ENCODE peak calls at places on chromosomes 4 and X, in nine cellular contexts. One of them, this sample, is unnamed.

GRCh38 chr4:183136880-183137279 is 37.8 kb downstream of the WWC2 start:
- DNase-seq in body of pancreas: no peak
- DNase-seq in CD8-positive, alpha-beta T cell: no peak
- DNase-seq in esophagus squamous epithelium: no peak
- DNase-seq in GM12864: no peak
- DNase-seq in neural progenitor cell: no peak
- DNase-seq in lower lobe of right lung: no peak
- DNase-seq in left ventricle myocardium inferior: no peak
- DNase-seq in fibroblast of mammary gland: peak
- DNase-seq in this sample: no peak

GRCh38 chr4:13483142-13484044 is 747 bp downstream of the RAB28 start:
- DNase-seq in left ventricle myocardium inferior: no peak
- DNase-seq in fibroblast of mammary gland: peak
- DNase-seq in GM12864: no peak
- DNase-seq in neural progenitor cell: peak
- DNase-seq in body of pancreas: peak
- DNase-seq in CD8-positive, alpha-beta T cell: no peak
- DNase-seq in esophagus squamous epithelium: no peak
- DNase-seq in lower lobe of right lung: no peak
- DNase-seq in this sample: no peak

GRCh38 chr4:138301536-138301935 is 59.4 kb upstream of the SLC7A11 start:
- DNase-seq in esophagus squamous epithelium: no peak
- DNase-seq in fibroblast of mammary gland: no peak
- DNase-seq in left ventricle myocardium inferior: no peak
- DNase-seq in lower lobe of right lung: no peak
- DNase-seq in body of pancreas: no peak
- DNase-seq in GM12864: no peak
- DNase-seq in CD8-positive, alpha-beta T cell: no peak
- DNase-seq in neural progenitor cell: no peak
- DNase-seq in this sample: no peak

GRCh38 chr4:108166038-108166437 is 2.7 kb downstream of the LEF1 start:
- DNase-seq in GM12864: no peak
- DNase-seq in body of pancreas: no peak
- DNase-seq in fibroblast of mammary gland: no peak
- DNase-seq in CD8-positive, alpha-beta T cell: peak
- DNase-seq in esophagus squamous epithelium: no peak
- DNase-seq in neural progenitor cell: peak
- DNase-seq in left ventricle myocardium inferior: no peak
- DNase-seq in lower lobe of right lung: no peak
- DNase-seq in this sample: no peak

GRCh38 chr4:123488916-123489315 is 92.3 kb downstream of the SPRY1 start:
- DNase-seq in left ventricle myocardium inferior: no peak
- DNase-seq in CD8-positive, alpha-beta T cell: no peak
- DNase-seq in fibroblast of mammary gland: peak
- DNase-seq in body of pancreas: no peak
- DNase-seq in lower lobe of right lung: no peak
- DNase-seq in esophagus squamous epithelium: no peak
- DNase-seq in GM12864: no peak
- DNase-seq in neural progenitor cell: no peak
- DNase-seq in this sample: no peak

GRCh38 chrX:154750301-154751120 is at the start of gene GAB3:
- DNase-seq in left ventricle myocardium inferior: peak
- DNase-seq in neural progenitor cell: peak
- DNase-seq in CD8-positive, alpha-beta T cell: no peak
- DNase-seq in esophagus squamous epithelium: no peak
- DNase-seq in body of pancreas: no peak
- DNase-seq in fibroblast of mammary gland: no peak
- DNase-seq in GM12864: no peak
- DNase-seq in lower lobe of right lung: peak
- DNase-seq in this sample: peak

GRCh38 chrX:27619975-27620374 is 29.8 kb downstream of the DCAF8L2 start:
- DNase-seq in left ventricle myocardium inferior: no peak
- DNase-seq in lower lobe of right lung: no peak
- DNase-seq in neural progenitor cell: peak
- DNase-seq in CD8-positive, alpha-beta T cell: no peak
- DNase-seq in esophagus squamous epithelium: no peak
- DNase-seq in GM12864: no peak
- DNase-seq in body of pancreas: no peak
- DNase-seq in fibroblast of mammary gland: peak
- DNase-seq in this sample: no peak

GRCh38 chr4:134200811-134201215 is 776 bp downstream of the PABPC4L start:
- DNase-seq in body of pancreas: no peak
- DNase-seq in lower lobe of right lung: peak
- DNase-seq in left ventricle myocardium inferior: no peak
- DNase-seq in CD8-positive, alpha-beta T cell: no peak
- DNase-seq in fibroblast of mammary gland: no peak
- DNase-seq in GM12864: no peak
- DNase-seq in neural progenitor cell: no peak
- DNase-seq in esophagus squamous epithelium: no peak
- DNase-seq in this sample: no peak

GRCh38 chr4:24657768-24658617 is 73.6 kb upstream of the DHX15 start:
- DNase-seq in GM12864: peak
- DNase-seq in body of pancreas: peak
- DNase-seq in left ventricle myocardium inferior: peak
- DNase-seq in esophagus squamous epithelium: peak
- DNase-seq in fibroblast of mammary gland: peak
- DNase-seq in CD8-positive, alpha-beta T cell: no peak
- DNase-seq in neural progenitor cell: peak
- DNase-seq in lower lobe of right lung: peak
- DNase-seq in this sample: no peak

DNA sequence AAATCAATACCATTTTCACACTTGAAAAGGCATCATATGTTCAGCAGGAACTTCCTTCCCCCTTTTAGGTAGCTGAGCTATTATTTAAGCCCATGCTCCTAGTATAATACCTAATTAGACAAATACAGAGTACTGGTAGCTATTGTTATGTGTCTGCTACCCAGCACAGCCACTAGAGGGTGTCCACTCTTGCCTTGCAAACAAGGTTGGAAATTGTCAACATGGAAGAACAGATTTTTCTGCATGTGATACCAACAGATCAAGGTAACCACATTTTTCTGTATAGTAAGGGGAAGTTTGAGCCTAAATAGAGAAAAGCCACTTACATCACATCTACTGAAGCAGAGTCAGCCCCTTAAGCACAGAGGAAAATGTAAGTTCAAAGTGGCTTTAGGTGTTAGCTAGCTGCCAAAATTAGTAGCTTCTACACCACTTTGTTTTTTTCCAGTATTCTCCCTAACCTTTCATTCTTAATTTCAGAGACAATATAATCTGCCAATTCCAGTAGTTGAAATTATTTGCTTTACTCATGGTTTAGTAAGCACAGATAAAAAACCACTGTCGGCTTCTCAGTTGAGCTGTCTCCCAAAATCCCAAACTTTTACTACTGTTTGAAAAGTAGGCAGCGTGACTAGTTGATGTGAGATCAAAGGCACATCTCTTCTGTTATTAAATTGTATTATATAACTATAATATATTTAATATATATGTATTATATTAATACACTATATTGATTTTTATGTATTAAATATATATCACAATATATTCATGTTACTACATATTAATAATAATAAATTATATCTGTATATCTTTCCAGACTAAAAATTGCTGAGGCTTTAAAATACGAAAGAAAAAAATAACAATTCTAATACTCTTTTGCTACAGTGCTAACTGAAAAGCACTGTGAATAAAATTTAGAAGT is 38.2 kb downstream of the EDNRA start:
- DNase-seq in esophagus squamous epithelium: no peak
- DNase-seq in fibroblast of mammary gland: peak
- DNase-seq in left ventricle myocardium inferior: no peak
- DNase-seq in body of pancreas: peak
- DNase-seq in lower lobe of right lung: peak
- DNase-seq in CD8-positive, alpha-beta T cell: peak
- DNase-seq in neural progenitor cell: peak
- DNase-seq in GM12864: peak
- DNase-seq in this sample: no peak
- TF ChIP-seq CTCF in esophagus squamous epithelium: peak
- TF ChIP-seq CTCF in fibroblast of mammary gland: peak
- TF ChIP-seq CTCF in left ventricle myocardium inferior: peak
- TF ChIP-seq CTCF in body of pancreas: peak
- TF ChIP-seq CTCF in lower lobe of right lung: peak
- TF ChIP-seq CTCF in CD8-positive, alpha-beta T cell: peak
- TF ChIP-seq CTCF in neural progenitor cell: peak
- TF ChIP-seq CTCF in GM12864: peak
- TF ChIP-seq CTCF in this sample: no peak

GRCh38 chrX:150361777-150362351 is 1.3 kb upstream of the MAMLD1 start:
- DNase-seq in fibroblast of mammary gland: no peak
- DNase-seq in CD8-positive, alpha-beta T cell: peak
- DNase-seq in GM12864: no peak
- DNase-seq in left ventricle myocardium inferior: no peak
- DNase-seq in lower lobe of right lung: peak
- DNase-seq in body of pancreas: peak
- DNase-seq in esophagus squamous epithelium: no peak
- DNase-seq in neural progenitor cell: peak
- DNase-seq in this sample: peak
- TF ChIP-seq CTCF in fibroblast of mammary gland: no peak
- TF ChIP-seq CTCF in CD8-positive, alpha-beta T cell: no peak
- TF ChIP-seq CTCF in GM12864: no peak
- TF ChIP-seq CTCF in left ventricle myocardium inferior: no peak
- TF ChIP-seq CTCF in lower lobe of right lung: no peak
- TF ChIP-seq CTCF in body of pancreas: no peak
- TF ChIP-seq CTCF in esophagus squamous epithelium: no peak
- TF ChIP-seq CTCF in neural progenitor cell: no peak
- TF ChIP-seq CTCF in this sample: no peak

GRCh38 chr4:150976478-150977118 is 38.5 kb downstream of the LRBA start:
- DNase-seq in body of pancreas: no peak
- DNase-seq in lower lobe of right lung: no peak
- DNase-seq in fibroblast of mammary gland: no peak
- DNase-seq in neural progenitor cell: peak
- DNase-seq in CD8-positive, alpha-beta T cell: no peak
- DNase-seq in GM12864: no peak
- DNase-seq in esophagus squamous epithelium: no peak
- DNase-seq in left ventricle myocardium inferior: no peak
- DNase-seq in this sample: no peak
- TF ChIP-seq CTCF in body of pancreas: no peak
- TF ChIP-seq CTCF in lower lobe of right lung: no peak
- TF ChIP-seq CTCF in fibroblast of mammary gland: no peak
- TF ChIP-seq CTCF in neural progenitor cell: peak
- TF ChIP-seq CTCF in CD8-positive, alpha-beta T cell: no peak
- TF ChIP-seq CTCF in GM12864: peak
- TF ChIP-seq CTCF in esophagus squamous epithelium: no peak
- TF ChIP-seq CTCF in left ventricle myocardium inferior: no peak
- TF ChIP-seq CTCF in this sample: no peak

GRCh38 chrX:145405012-145405411 is 157.7 kb downstream of the SPANXN1 start:
- DNase-seq in body of pancreas: peak
- DNase-seq in fibroblast of mammary gland: peak
- DNase-seq in GM12864: no peak
- DNase-seq in neural progenitor cell: peak
- DNase-seq in lower lobe of right lung: no peak
- DNase-seq in left ventricle myocardium inferior: no peak
- DNase-seq in esophagus squamous epithelium: no peak
- DNase-seq in CD8-positive, alpha-beta T cell: no peak
- DNase-seq in this sample: no peak
- TF ChIP-seq CTCF in body of pancreas: peak
- TF ChIP-seq CTCF in fibroblast of mammary gland: peak
- TF ChIP-seq CTCF in GM12864: peak
- TF ChIP-seq CTCF in neural progenitor cell: peak
- TF ChIP-seq CTCF in lower lobe of right lung: peak
- TF ChIP-seq CTCF in left ventricle myocardium inferior: peak
- TF ChIP-seq CTCF in esophagus squamous epithelium: no peak
- TF ChIP-seq CTCF in CD8-positive, alpha-beta T cell: no peak
- TF ChIP-seq CTCF in this sample: no peak

DNA sequence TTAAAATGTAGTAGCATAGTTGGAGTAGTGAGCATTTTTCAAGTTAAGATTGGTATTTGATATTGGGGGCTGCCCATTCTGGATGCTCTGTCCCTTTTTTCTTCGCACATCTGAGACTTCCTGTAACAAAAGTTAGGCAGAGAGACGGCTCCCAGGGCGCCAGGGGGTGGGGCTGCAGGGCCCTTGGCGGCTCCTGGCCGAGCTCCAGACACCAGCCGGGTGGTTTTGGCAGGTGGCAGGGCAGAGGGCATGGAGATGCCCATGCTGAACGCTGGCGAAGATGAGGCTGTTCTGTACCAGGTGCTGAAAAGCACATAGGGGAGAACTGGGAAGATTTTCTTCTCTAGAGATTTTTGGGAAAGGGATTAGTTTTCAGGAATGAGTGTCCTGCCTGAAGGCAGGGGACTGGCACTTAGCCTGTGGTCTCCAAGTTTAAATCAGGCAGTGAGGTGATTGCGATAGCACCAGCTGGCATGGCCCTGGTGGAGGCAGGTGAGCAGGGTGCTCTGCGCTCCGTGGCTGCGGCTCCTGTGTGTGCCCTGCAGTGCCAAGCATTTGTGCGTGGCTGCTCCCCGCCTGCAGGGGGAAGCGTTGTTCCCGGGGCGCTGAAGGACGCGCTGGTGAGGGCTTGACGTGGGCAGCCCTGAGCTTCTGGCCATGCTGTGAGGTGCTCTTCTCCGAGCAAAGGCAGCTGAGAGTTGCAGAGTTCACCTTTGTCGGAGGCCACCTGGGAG is 23.6 kb upstream of the HGFAC start:
- DNase-seq in neural progenitor cell: no peak
- DNase-seq in body of pancreas: no peak
- DNase-seq in fibroblast of mammary gland: no peak
- DNase-seq in lower lobe of right lung: peak
- DNase-seq in esophagus squamous epithelium: no peak
- DNase-seq in GM12864: no peak
- DNase-seq in left ventricle myocardium inferior: peak
- DNase-seq in CD8-positive, alpha-beta T cell: no peak
- DNase-seq in this sample: no peak
- TF ChIP-seq CTCF in neural progenitor cell: peak
- TF ChIP-seq CTCF in body of pancreas: no peak
- TF ChIP-seq CTCF in fibroblast of mammary gland: no peak
- TF ChIP-seq CTCF in lower lobe of right lung: no peak
- TF ChIP-seq CTCF in esophagus squamous epithelium: peak
- TF ChIP-seq CTCF in GM12864: peak
- TF ChIP-seq CTCF in left ventricle myocardium inferior: no peak
- TF ChIP-seq CTCF in CD8-positive, alpha-beta T cell: no peak
- TF ChIP-seq CTCF in this sample: no peak

GRCh38 chr4:128810331-128810870 is 901 bp downstream of the JADE1 start:
- DNase-seq in GM12864: no peak
- DNase-seq in left ventricle myocardium inferior: peak
- DNase-seq in CD8-positive, alpha-beta T cell: no peak
- DNase-seq in lower lobe of right lung: peak
- DNase-seq in neural progenitor cell: peak
- DNase-seq in esophagus squamous epithelium: no peak
- DNase-seq in body of pancreas: peak
- DNase-seq in fibroblast of mammary gland: peak
- DNase-seq in this sample: no peak
- TF ChIP-seq CTCF in GM12864: no peak
- TF ChIP-seq CTCF in left ventricle myocardium inferior: no peak
- TF ChIP-seq CTCF in CD8-positive, alpha-beta T cell: no peak
- TF ChIP-seq CTCF in lower lobe of right lung: no peak
- TF ChIP-seq CTCF in neural progenitor cell: no peak
- TF ChIP-seq CTCF in esophagus squamous epithelium: no peak
- TF ChIP-seq CTCF in body of pancreas: no peak
- TF ChIP-seq CTCF in fibroblast of mammary gland: no peak
- TF ChIP-seq CTCF in this sample: no peak

This sample was measured in activated B cell treated with CpG ODN at 0.5 μM for 24 hours.